ENCODE peak calls at places on chromosomes 13 and 19, in seven cellular contexts. T, Q, L, B, R, S and K are unnamed samples.

GRCh38 chr19:29878973-29879654 is 62.9 kb upstream of the URI1 start:
- DNase-seq in T (no peak), Q (no peak), L (no peak), B (peak; percentile 45), R (no peak), S (no peak), K (no peak)

GRCh38 chr13:111623743-111624505 is 303.5 kb downstream of the TEX29 start:
- DNase-seq in T (no peak), Q (no peak), L (no peak), B (no peak), R (no peak), S (no peak), K (no peak)

GRCh38 chr13:20831254-20831653 is 57.5 kb upstream of the EEF1AKMT1 start:
- DNase-seq in T (no peak), Q (no peak), L (no peak), B (no peak), R (no peak), S (no peak), K (no peak)

GRCh38 chr13:46179576-46180368 is 2.2 kb downstream of the LCP1 start:
- DNase-seq in T (no peak), Q (peak; percentile 68), L (no peak), B (no peak), R (no peak), S (peak; percentile 63), K (no peak)

GRCh38 chr13:52845334-52845761 is 3.1 kb downstream of the PCDH8 start:
- DNase-seq in T (no peak), Q (no peak), L (no peak), B (no peak), R (no peak), S (no peak), K (no peak)

GRCh38 chr19:34360354-34360909 is 4.6 kb upstream of the GPI start:
- DNase-seq in T (no peak), Q (no peak), L (no peak), B (no peak), R (no peak), S (no peak), K (no peak)

GRCh38 chr13:111548301-111548700 is 227.9 kb downstream of the TEX29 start:
- DNase-seq in T (no peak), Q (no peak), L (no peak), B (no peak), R (no peak), S (no peak), K (no peak)

GRCh38 chr13:69389899-69390298 is 717.7 kb upstream of the ATXN8OS start:
- DNase-seq in T (no peak), Q (no peak), L (peak; percentile 7), B (no peak), R (no peak), S (no peak), K (peak; percentile 63)

GRCh38 chr19:19386373-19386869 is 19.1 kb upstream of the GATAD2A start:
- DNase-seq in T (no peak), Q (peak; percentile 41), L (no peak), B (no peak), R (no peak), S (peak; percentile 28), K (no peak)

GRCh38 chr13:48144413-48145035 is 49.6 kb upstream of the MED4 start:
- DNase-seq in T (no peak), Q (no peak), L (no peak), B (peak; percentile 37), R (peak; percentile 13), S (no peak), K (peak; percentile 21)